ENCODE peak calls at places on chromosome 2, in six cellular contexts. P is H54; J is NK-92 treated with Interleukin-12 subunit alpha and Interleukin-12 subunit beta, amount 100 ng/mL, for 24 hours; I is activated CD8-positive, alpha-beta memory T cell treated with anti-CD3 and anti-CD28 coated beads for 48 hours; T is NCI-H146; R is stimulated activated CD4-positive, alpha-beta T cell treated with anti-CD3 and anti-CD28 coated beads, Interleukin-4, amount 100 ng/mL, for 24 hours. X is an unnamed sample.

GRCh38 chr2:58973831-58974281 is 732.7 kb upstream of the FANCL start:
- DNase-seq in P (no peak), J (no peak), I (no peak), T (no peak), R (no peak), X (no peak)

GRCh38 chr2:15844099-15844801 is 96.1 kb upstream of the MYCN start:
- DNase-seq in P (no peak), J (no peak), I (no peak), T (no peak), R (no peak), X (no peak)

GRCh38 chr2:16739778-16740581 is 74.3 kb upstream of the CYRIA start:
- DNase-seq in P (no peak), J (no peak), I (no peak), T (no peak), R (no peak), X (no peak)

GRCh38 chr2:239927424-239927981 is 97.6 kb downstream of the NDUFA10 start:
- DNase-seq in P (peak; percentile 90), J (peak; percentile 72), I (peak; percentile 23), T (no peak), R (peak; percentile 80), X (peak; percentile 78)

GRCh38 chr2:60961457-60961856 is 56.1 kb upstream of the PEX13 start:
- DNase-seq in P (no peak), J (no peak), I (no peak), T (no peak), R (no peak), X (no peak)

GRCh38 chr2:69956580-69956979 is 4.9 kb downstream of the ASPRV1 start:
- DNase-seq in P (no peak), J (no peak), I (no peak), T (no peak), R (no peak), X (no peak)

GRCh38 chr2:221999702-222000101 is 299.1 kb downstream of the PAX3 start:
- DNase-seq in P (peak; percentile 8), J (no peak), I (no peak), T (no peak), R (no peak), X (no peak)

GRCh38 chr2:127901339-127902072 is 15.8 kb upstream of the AMMECR1L start:
- DNase-seq in P (no peak), J (no peak), I (no peak), T (no peak), R (no peak), X (no peak)

GRCh38 chr2:16321872-16322271 is 343.8 kb downstream of the CYRIA start:
- DNase-seq in P (no peak), J (no peak), I (no peak), T (peak; percentile 4), R (no peak), X (no peak)

X was measured in Panc1.